ENCODE peak calls at places on chromosomes 3 and 15, in four cellular contexts. M is thyroid gland; K is cardiac muscle cell; O is effector memory CD4-positive, alpha-beta T cell. Y is an unnamed sample.

GRCh38 chr3:177281292-177281942 is 84.1 kb upstream of the TBL1XR1 start:
- DNase-seq in M (no peak), K (no peak), O (no peak), Y (no peak)

GRCh38 chr15:96326551-96327154 is 3.8 kb upstream of the NR2F2 start:
- DNase-seq in M (peak; percentile 34), K (peak; percentile 50), O (no peak), Y (peak; percentile 27)

GRCh38 chr15:64443747-64444621 is 16.4 kb upstream of the ZNF609 start:
- DNase-seq in M (no peak), K (no peak), O (no peak), Y (peak; percentile 41)

GRCh38 chr3:151974067-151974466 is 100.6 kb downstream of the SUCNR1 start:
- DNase-seq in M (no peak), K (no peak), O (no peak), Y (no peak)

GRCh38 chr3:184405075-184406060 is 25.5 kb downstream of the CHRD start:
- DNase-seq in M (no peak), K (no peak), O (no peak), Y (no peak)

GRCh38 chr15:51681303-51681963 is at the start of gene SCG3:
- DNase-seq in M (peak; percentile 75), K (peak; percentile 96), O (no peak), Y (peak; percentile 89)

GRCh38 chr3:187775549-187775948 is 30.3 kb upstream of the BCL6 start:
- DNase-seq in M (no peak), K (no peak), O (no peak), Y (no peak)

GRCh38 chr3:30749230-30749629 is 142.8 kb downstream of the TGFBR2 start:
- DNase-seq in M (no peak), K (no peak), O (no peak), Y (no peak)

GRCh38 chr15:91142097-91142744 is 42.2 kb downstream of the SV2B start:
- DNase-seq in M (no peak), K (no peak), O (no peak), Y (no peak)

GRCh38 chr3:157865449-157865862 is 240.8 kb downstream of the SHOX2 start:
- DNase-seq in M (no peak), K (peak; percentile 9), O (no peak), Y (peak; percentile 26)

GRCh38 chr3:159616234-159616825 is 372.3 kb upstream of the IL12A start:
- DNase-seq in M (peak; percentile 3), K (peak; percentile 52), O (no peak), Y (peak; percentile 7)

GRCh38 chr3:141578197-141578596 is 91.4 kb downstream of the RASA2 start:
- DNase-seq in M (no peak), K (no peak), O (no peak), Y (no peak)

GRCh38 chr3:174100744-174101143 is 703.2 kb downstream of the NLGN1 start:
- DNase-seq in M (no peak), K (no peak), O (no peak), Y (no peak)

GRCh38 chr15:52657338-52657737 is 21.9 kb downstream of the ATOSA start:
- DNase-seq in M (no peak), K (no peak), O (no peak), Y (no peak)

GRCh38 chr3:65751123-65751700 is 287.5 kb downstream of the MAGI1 start:
- DNase-seq in M (peak; percentile 52), K (peak; percentile 79), O (no peak), Y (peak; percentile 31)

GRCh38 chr15:91465086-91465485 is 365.0 kb downstream of the SV2B start:
- DNase-seq in M (no peak), K (no peak), O (no peak), Y (no peak)

GRCh38 chr3:46557814-46558183 is 8.3 kb downstream of the LRRC2 start:
- DNase-seq in M (no peak), K (no peak), O (no peak), Y (no peak)

GRCh38 chr3:194993896-194994295 is 277.1 kb downstream of the XXYLT1 start:
- DNase-seq in M (no peak), K (no peak), O (no peak), Y (no peak)

GRCh38 chr15:78243491-78243941 is 9.2 kb upstream of the ACSBG1 start:
- DNase-seq in M (peak; percentile 84), K (peak; percentile 29), O (no peak), Y (peak; percentile 46)

GRCh38 chr15:71294636-71295241 is 179.5 kb downstream of the THSD4 start:
- DNase-seq in M (no peak), K (no peak), O (no peak), Y (peak; percentile 23)

GRCh38 chr15:40766194-40766830 is 2.4 kb downstream of the GCHFR start:
- DNase-seq in M (no peak), K (no peak), O (no peak), Y (no peak)

GRCh38 chr15:75622505-75622904 is 3.0 kb downstream of the SNUPN start:
- DNase-seq in M (no peak), K (no peak), O (no peak), Y (no peak)

GRCh38 chr3:101803152-101803782 is 24.3 kb downstream of the NXPE3 start:
- DNase-seq in M (peak; percentile 23), K (peak; percentile 88), O (peak; percentile 9), Y (peak; percentile 76)

GRCh38 chr3:128780438-128780837 is 54.5 kb downstream of the RAB7A start:
- DNase-seq in M (no peak), K (peak; percentile 26), O (no peak), Y (no peak)

GRCh38 chr3:143775401-143775970 is 72.8 kb downstream of the SLC9A9 start:
- DNase-seq in M (no peak), K (peak; percentile 65), O (no peak), Y (no peak)

GRCh38 chr3:40845447-40845846 is 320.7 kb downstream of the ZNF621 start:
- DNase-seq in M (no peak), K (no peak), O (no peak), Y (no peak)

GRCh38 chr15:35174948-35175347 is 89.9 kb upstream of the NANOGP8 start:
- DNase-seq in M (no peak), K (no peak), O (no peak), Y (no peak)

GRCh38 chr15:98126326-98127090 is 166.0 kb downstream of the ARRDC4 start:
- DNase-seq in M (no peak), K (no peak), O (no peak), Y (no peak)

GRCh38 chr15:40879609-40880008 is 5.6 kb upstream of the RHOV start:
- DNase-seq in M (no peak), K (no peak), O (no peak), Y (no peak)

GRCh38 chr3:15528881-15529537 is 7.5 kb upstream of the COLQ start:
- DNase-seq in M (no peak), K (no peak), O (no peak), Y (peak; percentile 10)

GRCh38 chr3:136644200-136644599 is 108.0 kb downstream of the STAG1 start:
- DNase-seq in M (no peak), K (no peak), O (no peak), Y (no peak)

GRCh38 chr3:192685801-192686200 is 41.5 kb downstream of the FGF12 start:
- DNase-seq in M (no peak), K (no peak), O (no peak), Y (no peak)

GRCh38 chr15:41934843-41935242 is 37.5 kb downstream of the EHD4 start:
- DNase-seq in M (peak; percentile 28), K (no peak), O (peak; percentile 67), Y (no peak)

GRCh38 chr3:13621381-13622221 is 72.7 kb downstream of the FBLN2 start:
- DNase-seq in M (no peak), K (no peak), O (no peak), Y (no peak)

GRCh38 chr3:184769771-184770170 is 42.2 kb upstream of the VPS8 start:
- DNase-seq in M (no peak), K (no peak), O (no peak), Y (peak; percentile 0)

GRCh38 chr15:101175396-101175795 is 76.5 kb downstream of the CHSY1 start:
- DNase-seq in M (no peak), K (no peak), O (no peak), Y (peak; percentile 49)

GRCh38 chr3:10445561-10445960 is 59.8 kb downstream of the ATP2B2 start:
- DNase-seq in M (no peak), K (no peak), O (no peak), Y (no peak)

GRCh38 chr15:87224409-87224808 is 1032.1 kb downstream of the NTRK3 start:
- DNase-seq in M (no peak), K (no peak), O (no peak), Y (no peak)
- H3K9me3 ChIP-seq in M (no peaks in the 10 kb centered on the region), K (no peaks in the 10 kb centered on the region), O (no peaks in the 10 kb centered on the region), Y (no peaks in the 10 kb centered on the region)

GRCh38 chr15:25070357-25070963 is 115.7 kb downstream of the SNRPN start:
- DNase-seq in M (no peak), K (no peak), O (no peak), Y (no peak)
- H3K9me3 ChIP-seq in M (peaks cover 15% of the 10 kb centered on the region), K (peaks cover 30% of the 10 kb centered on the region), O (peaks cover 86% of the 10 kb centered on the region), Y (peaks cover 100% of the 10 kb centered on the region)

GRCh38 chr3:20931834-20932233 is 745.8 kb upstream of the SGO1 start:
- DNase-seq in M (no peak), K (no peak), O (no peak), Y (no peak)

GRCh38 chr3:20930034-20930433 is 744.0 kb upstream of the SGO1 start:
- DNase-seq in M (no peak), K (peak; percentile 21), O (no peak), Y (peak; percentile 22)

GRCh38 chr3:20935791-20936190 is 749.8 kb upstream of the SGO1 start:
- DNase-seq in M (no peak), K (no peak), O (no peak), Y (no peak)
- H3K9me3 ChIP-seq in M (no peaks in the 10 kb centered on the region), K (no peaks in the 10 kb centered on the region), O (no peaks in the 10 kb centered on the region), Y (no peaks in the 10 kb centered on the region)

GRCh38 chr3:113977822-113978221 is 30.0 kb downstream of the ZDHHC23 start:
- DNase-seq in M (no peak), K (no peak), O (no peak), Y (no peak)
- H3K9me3 ChIP-seq in M (no peaks in the 10 kb centered on the region), K (no peaks in the 10 kb centered on the region), O (no peaks in the 10 kb centered on the region), Y (no peaks in the 10 kb centered on the region)

GRCh38 chr3:183081459-183082183 is 17.7 kb downstream of the MCCC1 start:
- DNase-seq in M (no peak), K (no peak), O (no peak), Y (peak; percentile 38)
- H3K9me3 ChIP-seq in M (no peaks in the 10 kb centered on the region), K (no peaks in the 10 kb centered on the region), O (no peaks in the 10 kb centered on the region), Y (no peaks in the 10 kb centered on the region)

GRCh38 chr3:8486434-8486833 is 15.2 kb upstream of the LMCD1 start:
- DNase-seq in M (no peak), K (no peak), O (no peak), Y (no peak)

GRCh38 chr3:8486945-8487344 is 14.7 kb upstream of the LMCD1 start:
- DNase-seq in M (no peak), K (no peak), O (no peak), Y (no peak)

GRCh38 chr3:8485943-8486342 is 15.7 kb upstream of the LMCD1 start:
- DNase-seq in M (no peak), K (no peak), O (no peak), Y (no peak)

GRCh38 chr3:8484409-8485140 is 17.0 kb upstream of the LMCD1 start:
- DNase-seq in M (no peak), K (no peak), O (no peak), Y (no peak)

GRCh38 chr3:8485141-8485840 is 16.3 kb upstream of the LMCD1 start:
- DNase-seq in M (no peak), K (no peak), O (no peak), Y (no peak)
- H3K9me3 ChIP-seq in M (no peaks in the 10 kb centered on the region), K (no peaks in the 10 kb centered on the region), O (no peaks in the 10 kb centered on the region), Y (no peaks in the 10 kb centered on the region)

Y was measured in body of pancreas.